ENCODE peak calls at places on chromosomes 5 and 9, in six cellular contexts. One of them, this sample, is unnamed.

GRCh38 chr9:37144762-37145161 is 24.4 kb downstream of the ZCCHC7 start:
- DNase-seq in Peyer's patch: no peak
- DNase-seq in activated T-helper 2 cell treated with anti-CD3 and anti-CD28 coated beads, Interferon-gamma antibody, Interleukin-2, Interleukin-4, amounts not matched to agents 10 μg/mL and 5 μg/mL and 100 μg/mL, durations not matched to agents 14 hours and 24 hours and 36 hours: no peak
- DNase-seq in AG08396: no peak
- DNase-seq in fibroblast of pulmonary artery: no peak
- DNase-seq in central memory CD4-positive, alpha-beta T cell: no peak
- DNase-seq in this sample: no peak

GRCh38 chr5:148909001-148909400 is 82.6 kb downstream of the ADRB2 start:
- DNase-seq in Peyer's patch: no peak
- DNase-seq in activated T-helper 2 cell treated with anti-CD3 and anti-CD28 coated beads, Interferon-gamma antibody, Interleukin-2, Interleukin-4, amounts not matched to agents 10 μg/mL and 5 μg/mL and 100 μg/mL, durations not matched to agents 14 hours and 24 hours and 36 hours: no peak
- DNase-seq in AG08396: no peak
- DNase-seq in fibroblast of pulmonary artery: peak
- DNase-seq in central memory CD4-positive, alpha-beta T cell: no peak
- DNase-seq in this sample: no peak

GRCh38 chr5:62779010-62779422 is 200.4 kb downstream of the LRRC70 start:
- DNase-seq in Peyer's patch: no peak
- DNase-seq in activated T-helper 2 cell treated with anti-CD3 and anti-CD28 coated beads, Interferon-gamma antibody, Interleukin-2, Interleukin-4, amounts not matched to agents 10 μg/mL and 5 μg/mL and 100 μg/mL, durations not matched to agents 14 hours and 24 hours and 36 hours: no peak
- DNase-seq in AG08396: peak
- DNase-seq in fibroblast of pulmonary artery: peak
- DNase-seq in central memory CD4-positive, alpha-beta T cell: no peak
- DNase-seq in this sample: no peak

GRCh38 chr5:102583663-102584062 is 84.9 kb upstream of the SLCO6A1 start:
- DNase-seq in Peyer's patch: no peak
- DNase-seq in activated T-helper 2 cell treated with anti-CD3 and anti-CD28 coated beads, Interferon-gamma antibody, Interleukin-2, Interleukin-4, amounts not matched to agents 10 μg/mL and 5 μg/mL and 100 μg/mL, durations not matched to agents 14 hours and 24 hours and 36 hours: no peak
- DNase-seq in AG08396: peak
- DNase-seq in fibroblast of pulmonary artery: peak
- DNase-seq in central memory CD4-positive, alpha-beta T cell: no peak
- DNase-seq in this sample: no peak

GRCh38 chr5:160926428-160926827 is 74.4 kb upstream of the ATP10B start:
- DNase-seq in Peyer's patch: no peak
- DNase-seq in activated T-helper 2 cell treated with anti-CD3 and anti-CD28 coated beads, Interferon-gamma antibody, Interleukin-2, Interleukin-4, amounts not matched to agents 10 μg/mL and 5 μg/mL and 100 μg/mL, durations not matched to agents 14 hours and 24 hours and 36 hours: no peak
- DNase-seq in AG08396: no peak
- DNase-seq in fibroblast of pulmonary artery: no peak
- DNase-seq in central memory CD4-positive, alpha-beta T cell: no peak
- DNase-seq in this sample: peak

GRCh38 chr5:67465556-67466206 is 269.1 kb upstream of the CD180 start:
- DNase-seq in Peyer's patch: no peak
- DNase-seq in activated T-helper 2 cell treated with anti-CD3 and anti-CD28 coated beads, Interferon-gamma antibody, Interleukin-2, Interleukin-4, amounts not matched to agents 10 μg/mL and 5 μg/mL and 100 μg/mL, durations not matched to agents 14 hours and 24 hours and 36 hours: no peak
- DNase-seq in AG08396: no peak
- DNase-seq in fibroblast of pulmonary artery: no peak
- DNase-seq in central memory CD4-positive, alpha-beta T cell: no peak
- DNase-seq in this sample: no peak

GRCh38 chr5:151238303-151238741 is 14.4 kb upstream of the CCDC69 start:
- DNase-seq in Peyer's patch: peak
- DNase-seq in activated T-helper 2 cell treated with anti-CD3 and anti-CD28 coated beads, Interferon-gamma antibody, Interleukin-2, Interleukin-4, amounts not matched to agents 10 μg/mL and 5 μg/mL and 100 μg/mL, durations not matched to agents 14 hours and 24 hours and 36 hours: no peak
- DNase-seq in AG08396: no peak
- DNase-seq in fibroblast of pulmonary artery: no peak
- DNase-seq in central memory CD4-positive, alpha-beta T cell: no peak
- DNase-seq in this sample: peak

GRCh38 chr9:111969061-111969460 is 72.4 kb downstream of the UGCG start:
- DNase-seq in Peyer's patch: no peak
- DNase-seq in activated T-helper 2 cell treated with anti-CD3 and anti-CD28 coated beads, Interferon-gamma antibody, Interleukin-2, Interleukin-4, amounts not matched to agents 10 μg/mL and 5 μg/mL and 100 μg/mL, durations not matched to agents 14 hours and 24 hours and 36 hours: no peak
- DNase-seq in AG08396: no peak
- DNase-seq in fibroblast of pulmonary artery: peak
- DNase-seq in central memory CD4-positive, alpha-beta T cell: no peak
- DNase-seq in this sample: no peak

GRCh38 chr9:86580688-86581087 is 226.5 kb upstream of the TUT7 start:
- DNase-seq in Peyer's patch: no peak
- DNase-seq in activated T-helper 2 cell treated with anti-CD3 and anti-CD28 coated beads, Interferon-gamma antibody, Interleukin-2, Interleukin-4, amounts not matched to agents 10 μg/mL and 5 μg/mL and 100 μg/mL, durations not matched to agents 14 hours and 24 hours and 36 hours: no peak
- DNase-seq in AG08396: no peak
- DNase-seq in fibroblast of pulmonary artery: no peak
- DNase-seq in central memory CD4-positive, alpha-beta T cell: no peak
- DNase-seq in this sample: no peak

This sample was measured in left colon.